ENCODE peak calls at places on chromosomes 12 and 14, in ten cellular contexts. O is tibial nerve, L is lower lobe of right lung, B is foreskin keratinocyte, W is transverse colon, E is right lobe of liver, Y is right atrium auricular region, A is H9, T is heart right ventricle, C is psoas muscle. X is an unnamed sample.
A peak's percentile ranks its signal among the peaks of the same experiment; 100 is the strongest.

GRCh38 chr12:121740847-121741246 is 28.3 kb downstream of the TMEM120B start:
- DNase-seq in Y (no peak), W (no peak), E (no peak), B (no peak), T (no peak), O (no peak), C (no peak), A (no peak), L (no peak), X (no peak)

GRCh38 chr12:55659486-55660385 is 23.0 kb downstream of the OR10P1 start:
- DNase-seq in T (peak; percentile 66), C (no peak), B (no peak), W (peak; percentile 28), L (no peak), A (no peak), E (no peak), O (no peak), Y (peak; percentile 70), X (peak; percentile 57)

GRCh38 chr12:3772380-3772779 is 19.5 kb upstream of the CRACR2A start:
- DNase-seq in E (no peak), B (peak; percentile 17), O (no peak), C (no peak), T (no peak), L (no peak), W (no peak), Y (no peak), A (no peak), X (no peak)

GRCh38 chr12:132286912-132287311 is 42.5 kb downstream of the GALNT9 start:
- DNase-seq in A (no peak), B (no peak), E (no peak), Y (no peak), L (peak; percentile 36), C (peak; percentile 38), T (no peak), O (no peak), W (no peak), X (no peak)

GRCh38 chr12:11228268-11228879 is 41.1 kb downstream of the PRB3 start:
- DNase-seq in W (peak; percentile 37), B (peak; percentile 4), O (no peak), A (peak; percentile 79), L (no peak), Y (no peak), T (no peak), E (no peak), C (no peak), X (no peak)

GRCh38 chr12:113467154-113467513 is 4.5 kb downstream of the LHX5 start:
- DNase-seq in C (no peak), T (no peak), E (no peak), L (no peak), O (no peak), A (peak; percentile 47), Y (no peak), B (no peak), W (no peak), X (no peak)

GRCh38 chr14:50677527-50678063 is 9.5 kb upstream of the SAV1 start:
- DNase-seq in C (no peak), W (no peak), E (no peak), L (no peak), O (no peak), B (peak; percentile 91), Y (no peak), T (no peak), A (no peak), X (no peak)

GRCh38 chr14:99971929-99972747 is 93.1 kb upstream of the EVL start:
- DNase-seq in T (no peak), W (no peak), B (no peak), L (no peak), Y (no peak), E (peak; percentile 36), C (no peak), O (no peak), A (no peak), X (no peak)

GRCh38 chr12:72057330-72057911 is 118.8 kb downstream of the TPH2 start:
- DNase-seq in E (no peak), O (no peak), A (no peak), T (no peak), L (no peak), C (no peak), B (peak; percentile 46), W (no peak), Y (no peak), X (no peak)

GRCh38 chr12:6047249-6048227 is 76.9 kb downstream of the VWF start:
- DNase-seq in B (no peak), W (no peak), Y (no peak), O (no peak), L (no peak), T (no peak), C (no peak), E (no peak), A (no peak), X (no peak)

GRCh38 chr12:83005534-83006197 is 319.0 kb downstream of the TMTC2 start:
- DNase-seq in O (no peak), C (no peak), A (no peak), E (no peak), B (no peak), L (no peak), Y (no peak), W (no peak), T (no peak), X (no peak)

GRCh38 chr12:29207120-29207519 is 58.0 kb downstream of the FAR2 start:
- DNase-seq in L (no peak), C (no peak), B (no peak), Y (no peak), W (no peak), A (no peak), T (no peak), O (peak; percentile 29), E (no peak), X (no peak)

DNA sequence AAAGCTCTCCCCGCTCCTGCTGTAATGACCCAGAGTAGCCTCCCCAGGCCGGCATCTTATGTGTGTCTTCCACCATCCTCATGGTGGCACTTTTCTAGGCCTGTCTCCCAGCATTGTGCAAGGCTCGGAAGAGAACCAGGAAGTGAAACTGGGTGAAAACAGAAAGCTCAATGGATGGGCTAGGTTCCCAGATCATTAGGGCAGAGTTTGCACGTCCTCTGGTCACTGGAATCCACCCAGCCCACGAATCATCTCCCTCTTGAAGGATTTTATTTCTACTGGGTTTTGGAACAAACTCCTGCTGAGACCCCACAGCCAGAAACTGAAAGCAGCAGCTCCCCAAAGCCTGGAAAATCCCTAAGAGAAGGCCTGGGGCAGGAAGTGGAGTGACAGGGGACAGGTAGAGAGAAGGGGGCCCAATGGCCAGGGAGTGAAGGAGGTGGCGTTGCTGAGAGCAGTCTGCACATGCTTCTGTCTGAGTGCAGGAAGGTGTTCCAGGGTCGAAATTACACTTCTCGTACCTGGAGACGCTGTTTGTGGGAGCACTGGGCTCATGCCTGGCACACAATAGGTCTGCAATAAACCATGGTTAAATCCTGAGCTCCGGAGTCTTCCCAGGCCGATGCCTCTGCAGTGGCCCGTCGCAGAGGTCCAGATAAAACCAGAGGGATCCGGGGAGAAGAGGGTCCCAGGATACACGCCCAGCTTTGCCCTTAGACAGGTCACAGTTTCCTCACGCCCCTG is 15.6 kb downstream of the ACVRL1 start:
- DNase-seq in A (no peak), C (peak; percentile 82), W (peak; percentile 58), L (peak; percentile 70), Y (peak; percentile 78), E (peak; percentile 67), T (peak; percentile 73), O (peak; percentile 69), B (no peak), X (no peak)
- TF ChIP-seq CTCF in A (no peak), C (no peak), W (no peak), L (no peak), Y (no peak), E (no peak), T (no peak), O (no peak), B (no peak), X (peak; percentile 10)

GRCh38 chr14:59090572-59090971 is 97.9 kb upstream of the DAAM1 start:
- DNase-seq in E (no peak), W (no peak), C (no peak), T (no peak), B (no peak), A (no peak), O (no peak), Y (no peak), L (no peak), X (no peak)
- H3K4me1 ChIP-seq in E (no peaks in the 10 kb centered on the region), W (no peaks in the 10 kb centered on the region), C (no peaks in the 10 kb centered on the region), T (no peaks in the 10 kb centered on the region), B (no peaks in the 10 kb centered on the region), A (no peaks in the 10 kb centered on the region), O (no peaks in the 10 kb centered on the region), Y (no peaks in the 10 kb centered on the region), L (no peaks in the 10 kb centered on the region), X (no peaks in the 10 kb centered on the region)

GRCh38 chr14:59017285-59017965 is 171.0 kb upstream of the DAAM1 start:
- DNase-seq in L (no peak), E (no peak), Y (no peak), W (no peak), A (no peak), C (no peak), O (no peak), T (no peak), B (no peak), X (no peak)

GRCh38 chr14:59022144-59022543 is 166.3 kb upstream of the DAAM1 start:
- DNase-seq in T (no peak), W (no peak), Y (no peak), O (no peak), E (no peak), L (no peak), C (no peak), B (no peak), A (no peak), X (no peak)

GRCh38 chr14:59018460-59018859 is 170.0 kb upstream of the DAAM1 start:
- DNase-seq in E (no peak), W (no peak), L (no peak), B (no peak), C (no peak), Y (no peak), A (no peak), T (no peak), O (no peak), X (no peak)

GRCh38 chr14:59020382-59020781 is 168.1 kb upstream of the DAAM1 start:
- DNase-seq in B (no peak), E (no peak), O (peak; percentile 31), Y (no peak), A (no peak), W (no peak), C (no peak), T (no peak), L (no peak), X (no peak)

GRCh38 chr14:59018978-59019377 is 169.5 kb upstream of the DAAM1 start:
- DNase-seq in T (no peak), O (no peak), E (no peak), W (no peak), Y (no peak), B (no peak), L (no peak), A (peak; percentile 58), C (no peak), X (no peak)
- TF ChIP-seq CTCF in T (no peak), O (no peak), E (no peak), W (peak; percentile 7), Y (peak; percentile 23), B (peak; percentile 48), L (peak; percentile 10), A (peak; percentile 68), C (no peak), X (no peak)

DNA sequence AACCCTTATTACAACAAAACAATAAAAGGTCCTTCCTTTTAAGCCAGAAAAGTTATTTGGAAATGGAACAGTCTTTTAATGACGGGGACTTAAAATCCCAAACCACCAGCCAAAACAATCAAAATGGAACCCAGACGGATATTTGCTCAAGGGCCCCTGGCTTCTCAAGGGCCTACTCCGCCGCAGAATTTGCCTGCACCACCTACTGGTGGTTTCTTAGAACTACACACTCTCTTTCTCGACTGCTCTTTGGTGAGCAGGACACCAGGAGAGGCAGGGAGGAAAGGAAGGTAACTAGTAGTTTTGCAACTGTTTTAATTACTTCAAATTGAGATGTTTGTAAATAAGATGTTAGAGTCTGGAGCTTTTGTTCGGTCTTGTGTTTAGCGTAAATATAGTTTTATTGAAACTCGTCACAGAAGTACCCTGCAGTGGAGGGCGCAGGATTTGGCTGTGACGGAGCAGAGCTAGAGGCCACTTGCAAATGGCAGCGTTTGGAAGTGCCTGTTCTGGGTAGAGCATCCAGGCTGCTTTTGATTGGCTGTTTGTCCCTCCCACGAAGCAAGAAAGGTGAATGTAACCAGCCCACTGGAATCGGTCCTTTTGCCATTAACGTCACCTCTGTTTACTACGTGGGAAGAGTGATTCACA is 238.5 kb downstream of the CACNA1C start:
- DNase-seq in L (no peak), T (no peak), O (no peak), A (peak; percentile 83), Y (no peak), C (no peak), B (no peak), W (peak; percentile 49), E (no peak), X (no peak)
- H3K4me1 ChIP-seq in L (peaks cover 44% of the 10 kb centered on the region), T (peaks cover 100% of the 10 kb centered on the region), O (no peaks in the 10 kb centered on the region), A (peaks cover 10% of the 10 kb centered on the region), Y (no peaks in the 10 kb centered on the region), C (no peaks in the 10 kb centered on the region), B (no peaks in the 10 kb centered on the region), W (peaks cover 9% of the 10 kb centered on the region), E (no peaks in the 10 kb centered on the region), X (peaks cover 87% of the 10 kb centered on the region)

X was measured in heart left ventricle.